ENCODE peak calls at places on chromosomes 4 and X, in eight cellular contexts. D is GM23248, O is body of pancreas, W is neural progenitor cell, N is MG63, T is NT2/D1, A is mesendoderm, J is H7. E is an unnamed sample.
A peak's percentile ranks its signal among the peaks of the same experiment; 100 is the strongest.

GRCh38 chr4:73257242-73257994 is 1.2 kb downstream of the ANKRD17 start:
- DNase-seq in O (peak; percentile 87), W (peak; percentile 65), J (peak; percentile 43), N (peak; percentile 52), T (no peak), D (peak; percentile 91), A (peak; percentile 87), E (peak; percentile 76)

GRCh38 chr4:143768007-143768591 is 67.6 kb upstream of the FREM3 start:
- DNase-seq in A (no peak), J (no peak), O (no peak), N (peak; percentile 8), W (no peak), D (peak; percentile 92), T (no peak), E (no peak)

GRCh38 chr4:40325406-40326019 is 9.6 kb upstream of the CHRNA9 start:
- DNase-seq in T (no peak), A (peak; percentile 73), N (no peak), W (peak; percentile 69), O (peak; percentile 71), D (peak; percentile 86), J (peak; percentile 58), E (no peak)

GRCh38 chrX:39877919-39878318 is 219.8 kb downstream of the BCOR start:
- DNase-seq in J (peak; percentile 78), T (no peak), O (no peak), D (no peak), A (no peak), W (peak; percentile 32), N (no peak), E (no peak)

GRCh38 chr4:30717208-30718020 is 2.8 kb upstream of the PCDH7 start:
- DNase-seq in A (no peak), N (peak; percentile 52), D (peak; percentile 70), W (peak; percentile 85), J (peak; percentile 85), T (peak; percentile 35), O (peak; percentile 13), E (no peak)

GRCh38 chr4:133151681-133152329 is 2.7 kb downstream of the PCDH10 start:
- DNase-seq in T (no peak), W (peak; percentile 74), N (no peak), J (peak; percentile 79), D (no peak), O (no peak), A (peak; percentile 78), E (no peak)

GRCh38 chrX:134239016-134239415 is 2.0 kb downstream of the CCDC160 start:
- DNase-seq in J (no peak), T (no peak), A (no peak), O (no peak), N (no peak), D (no peak), W (no peak), E (no peak)

GRCh38 chr4:123952530-123953274 is 556.1 kb downstream of the SPRY1 start:
- DNase-seq in W (no peak), T (peak; percentile 54), O (no peak), D (peak; percentile 74), A (peak; percentile 97), J (peak; percentile 10), N (peak; percentile 22), E (no peak)

GRCh38 chrX:118965395-118965794 is 9.0 kb upstream of the LONRF3 start:
- DNase-seq in T (no peak), D (no peak), J (no peak), N (no peak), W (no peak), A (no peak), O (no peak), E (no peak)
- H3K27me3 ChIP-seq in T (peaks cover 66% of the 10 kb centered on the region), D (no peaks in the 10 kb centered on the region), J (peaks cover 45% of the 10 kb centered on the region), N (no peaks in the 10 kb centered on the region), W (peaks cover 32% of the 10 kb centered on the region), A (peaks cover 2% of the 10 kb centered on the region), O (no peaks in the 10 kb centered on the region), E (no peaks in the 10 kb centered on the region)

GRCh38 chr4:119029847-119030535 is 105.6 kb upstream of the MYOZ2 start:
- DNase-seq in D (no peak), N (no peak), A (no peak), J (no peak), O (no peak), T (no peak), W (no peak), E (peak; percentile 53)

GRCh38 chr4:119027815-119028214 is 107.8 kb upstream of the MYOZ2 start:
- DNase-seq in W (no peak), N (no peak), T (no peak), J (no peak), O (no peak), A (no peak), D (no peak), E (peak; percentile 50)

GRCh38 chr4:119025916-119026661 is 109.5 kb upstream of the MYOZ2 start:
- DNase-seq in T (no peak), W (no peak), D (peak; percentile 91), N (peak; percentile 23), A (no peak), J (no peak), O (no peak), E (peak; percentile 87)

GRCh38 chr4:119026662-119027444 is 108.8 kb upstream of the MYOZ2 start:
- DNase-seq in W (no peak), O (no peak), T (no peak), A (peak; percentile 33), J (no peak), D (peak; percentile 12), N (no peak), E (peak; percentile 82)

DNA sequence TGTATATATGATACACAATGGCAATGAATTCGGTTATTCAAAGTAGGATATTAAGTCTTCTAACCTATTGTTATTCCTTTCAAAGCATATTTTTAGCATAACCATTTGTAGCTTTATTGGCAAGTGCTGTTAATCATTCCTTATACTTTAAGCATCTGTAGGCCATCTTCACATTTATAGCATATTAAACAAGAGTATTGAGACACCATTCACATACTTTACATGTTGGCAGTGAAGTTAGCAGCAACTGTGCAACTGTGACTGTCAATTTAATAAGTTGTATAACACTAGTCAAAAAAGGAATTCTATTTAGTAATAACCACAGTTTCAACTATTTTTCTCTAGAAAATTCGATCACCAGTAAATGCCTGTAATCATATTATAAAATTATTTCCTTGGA is 107.3 kb upstream of the MYOZ2 start:
- DNase-seq in W (no peak), T (no peak), D (peak; percentile 21), N (no peak), A (no peak), O (no peak), J (no peak), E (no peak)
- H3K4me3 ChIP-seq in W (no peak overlapping the region), T (no peak overlapping the region), D (no peak overlapping the region), N (no peak overlapping the region), A (no peak overlapping the region), O (no peak overlapping the region), J (no peak overlapping the region), E (peak overlapping the region; percentile 61)

GRCh38 chrX:55132416-55132815 is 43.6 kb downstream of the PAGE2 start:
- DNase-seq in J (no peak), O (no peak), A (no peak), W (no peak), T (no peak), D (no peak), N (no peak), E (no peak)

GRCh38 chrX:55127692-55128091 is 38.9 kb downstream of the PAGE2 start:
- DNase-seq in A (no peak), D (peak; percentile 30), W (no peak), J (no peak), O (no peak), T (no peak), N (no peak), E (no peak)
- H3K27me3 ChIP-seq in A (no peaks in the 10 kb centered on the region), D (no peaks in the 10 kb centered on the region), W (peaks cover 11% of the 10 kb centered on the region), J (no peaks in the 10 kb centered on the region), O (no peaks in the 10 kb centered on the region), T (no peaks in the 10 kb centered on the region), N (no peaks in the 10 kb centered on the region), E (peaks cover 8% of the 10 kb centered on the region)

GRCh38 chrX:153974726-153975286 is 2.3 kb downstream of the TMEM187 start:
- DNase-seq in O (no peak), W (no peak), N (no peak), J (no peak), D (no peak), T (no peak), A (no peak), E (no peak)

GRCh38 chrX:153972368-153973126 is at the start of gene TMEM187:
- DNase-seq in D (peak; percentile 91), T (peak; percentile 63), A (peak; percentile 96), O (peak; percentile 91), J (peak; percentile 98), W (peak; percentile 93), N (peak; percentile 84), E (peak; percentile 68)

GRCh38 chrX:153971632-153972367 is at the start of gene HCFC1:
- DNase-seq in T (peak; percentile 70), J (peak; percentile 96), W (peak; percentile 95), D (peak; percentile 93), O (peak; percentile 93), A (peak; percentile 95), N (peak; percentile 86), E (peak; percentile 81)

GRCh38 chrX:153973127-153974002 is 811 bp downstream of the TMEM187 start:
- DNase-seq in W (no peak), N (no peak), O (no peak), A (no peak), T (no peak), D (no peak), J (no peak), E (no peak)

DNA sequence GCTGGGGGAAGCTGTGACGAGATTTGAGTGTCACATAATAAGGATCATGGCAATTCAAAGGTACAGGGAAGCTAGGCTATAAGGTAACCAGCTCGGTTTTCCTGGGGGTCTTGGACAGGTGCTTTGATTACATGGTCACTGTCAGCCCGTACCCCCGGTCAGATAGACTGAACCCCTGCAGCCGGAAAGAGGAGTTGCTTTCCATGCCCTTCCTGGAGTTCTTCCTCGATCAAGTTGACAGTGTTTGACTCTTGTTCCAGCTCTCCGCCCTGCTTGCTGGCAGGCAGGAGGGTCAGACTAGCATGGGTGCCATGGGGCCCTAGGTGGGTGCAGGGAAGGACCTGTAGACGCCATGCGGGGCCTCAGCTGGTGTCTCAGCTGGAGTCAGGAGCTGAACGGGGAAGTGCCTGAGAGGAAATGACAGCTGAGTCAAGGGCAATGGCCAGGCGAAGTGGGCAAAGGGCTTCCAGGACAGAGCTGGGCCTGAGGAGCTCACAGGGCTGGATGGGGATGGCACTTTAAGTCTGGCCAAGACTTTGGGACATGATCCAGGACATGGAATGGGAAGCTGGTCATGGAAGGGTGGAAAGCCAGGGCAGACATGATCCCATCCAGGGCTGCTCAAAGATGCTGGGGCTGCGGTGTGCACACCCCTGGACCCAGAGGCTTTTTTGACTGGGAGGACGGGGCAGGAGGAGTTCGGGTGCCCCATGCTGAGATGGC is 1.6 kb downstream of the TMEM187 start:
- DNase-seq in J (no peak), N (no peak), O (peak; percentile 37), T (no peak), A (no peak), D (peak; percentile 20), W (no peak), E (no peak)
- H3K4me3 ChIP-seq in J (no peak overlapping the region), N (no peak overlapping the region), O (no peak overlapping the region), T (no peak overlapping the region), A (no peak overlapping the region), D (peak overlapping the region; percentile 96), W (no peak overlapping the region), E (peak overlapping the region; percentile 87)

E was measured in gastrocnemius medialis.